ENCODE peak calls at places on chromosomes 16 and 17, in four cellular contexts. One of them, this sample, is unnamed.

GRCh38 chr17:50129303-50129945 is 536 bp downstream of the SAMD14 start:
- DNase-seq in mesothelial cell of epicardium: peak
- DNase-seq in mammary epithelial cell: no peak
- DNase-seq in K562: no peak
- DNase-seq in this sample: peak

GRCh38 chr16:75402821-75403475 is 30.4 kb downstream of the CFDP1 start:
- DNase-seq in mesothelial cell of epicardium: no peak
- DNase-seq in mammary epithelial cell: peak
- DNase-seq in K562: peak
- DNase-seq in this sample: peak

GRCh38 chr16:81514041-81514559 is 69.5 kb downstream of the CMIP start:
- DNase-seq in mesothelial cell of epicardium: no peak
- DNase-seq in mammary epithelial cell: no peak
- DNase-seq in K562: peak
- DNase-seq in this sample: no peak

GRCh38 chr17:82440991-82441627 is 9.4 kb downstream of the CYBC1 start:
- DNase-seq in mesothelial cell of epicardium: no peak
- DNase-seq in mammary epithelial cell: no peak
- DNase-seq in K562: no peak
- DNase-seq in this sample: no peak

GRCh38 chr17:17750881-17751280 is 69.6 kb downstream of the RAI1 start:
- DNase-seq in mesothelial cell of epicardium: no peak
- DNase-seq in mammary epithelial cell: no peak
- DNase-seq in K562: no peak
- DNase-seq in this sample: no peak

GRCh38 chr17:77723909-77724875 is 234.3 kb upstream of the TNRC6C start:
- DNase-seq in mesothelial cell of epicardium: no peak
- DNase-seq in mammary epithelial cell: no peak
- DNase-seq in K562: no peak
- DNase-seq in this sample: no peak

GRCh38 chr17:78462148-78462547 is 83.7 kb downstream of the PGS1 start:
- DNase-seq in mesothelial cell of epicardium: no peak
- DNase-seq in mammary epithelial cell: no peak
- DNase-seq in K562: no peak
- DNase-seq in this sample: no peak

GRCh38 chr17:52105601-52106000 is 52.9 kb downstream of the CA10 start:
- DNase-seq in mesothelial cell of epicardium: no peak
- DNase-seq in mammary epithelial cell: peak
- DNase-seq in K562: no peak
- DNase-seq in this sample: peak

GRCh38 chr17:59108400-59109102 is 1.9 kb upstream of the TRIM37 start:
- DNase-seq in mesothelial cell of epicardium: no peak
- DNase-seq in mammary epithelial cell: no peak
- DNase-seq in K562: no peak
- DNase-seq in this sample: no peak

GRCh38 chr16:50534556-50534955 is 13.6 kb upstream of the NKD1 start:
- DNase-seq in mesothelial cell of epicardium: no peak
- DNase-seq in mammary epithelial cell: no peak
- DNase-seq in K562: no peak
- DNase-seq in this sample: no peak

GRCh38 chr17:81991684-81992513 is 14.5 kb downstream of the ASPSCR1 start:
- DNase-seq in mesothelial cell of epicardium: no peak
- DNase-seq in mammary epithelial cell: peak
- DNase-seq in K562: no peak
- DNase-seq in this sample: peak

GRCh38 chr16:68345351-68345810 is 34.6 kb downstream of the PRMT7 start:
- DNase-seq in mesothelial cell of epicardium: no peak
- DNase-seq in mammary epithelial cell: no peak
- DNase-seq in K562: no peak
- DNase-seq in this sample: no peak

GRCh38 chr17:61699032-61699431 is 108.0 kb upstream of the NACA2 start:
- DNase-seq in mesothelial cell of epicardium: no peak
- DNase-seq in mammary epithelial cell: no peak
- DNase-seq in K562: no peak
- DNase-seq in this sample: no peak

GRCh38 chr16:80372341-80372740 is 168.5 kb upstream of the DYNLRB2 start:
- DNase-seq in mesothelial cell of epicardium: no peak
- DNase-seq in mammary epithelial cell: no peak
- DNase-seq in K562: no peak
- DNase-seq in this sample: no peak

GRCh38 chr16:84458606-84459516 is 45.6 kb downstream of the MEAK7 start:
- DNase-seq in mesothelial cell of epicardium: peak
- DNase-seq in mammary epithelial cell: no peak
- DNase-seq in K562: no peak
- DNase-seq in this sample: no peak

GRCh38 chr17:20896153-20896649 is 146.6 kb downstream of the USP22 start:
- DNase-seq in mesothelial cell of epicardium: no peak
- DNase-seq in mammary epithelial cell: peak
- DNase-seq in K562: no peak
- DNase-seq in this sample: peak
- TF ChIP-seq CTCF in mesothelial cell of epicardium: no peak
- TF ChIP-seq CTCF in mammary epithelial cell: peak
- TF ChIP-seq CTCF in K562: no peak
- TF ChIP-seq CTCF in this sample: peak

GRCh38 chr17:72122002-72122310 is 1.1 kb downstream of the SOX9 start:
- DNase-seq in mesothelial cell of epicardium: no peak
- DNase-seq in mammary epithelial cell: peak
- DNase-seq in K562: no peak
- DNase-seq in this sample: no peak
- TF ChIP-seq CTCF in mesothelial cell of epicardium: no peak
- TF ChIP-seq CTCF in mammary epithelial cell: no peak
- TF ChIP-seq CTCF in K562: no peak
- TF ChIP-seq CTCF in this sample: no peak

GRCh38 chr17:72717676-72718075 is 374.8 kb downstream of the SLC39A11 start:
- DNase-seq in mesothelial cell of epicardium: no peak
- DNase-seq in mammary epithelial cell: no peak
- DNase-seq in K562: no peak
- DNase-seq in this sample: no peak

GRCh38 chr17:72717276-72717675 is 375.2 kb downstream of the SLC39A11 start:
- DNase-seq in mesothelial cell of epicardium: no peak
- DNase-seq in mammary epithelial cell: no peak
- DNase-seq in K562: no peak
- DNase-seq in this sample: no peak

GRCh38 chr17:72719582-72720493 is 372.6 kb downstream of the SLC39A11 start:
- DNase-seq in mesothelial cell of epicardium: no peak
- DNase-seq in mammary epithelial cell: no peak
- DNase-seq in K562: no peak
- DNase-seq in this sample: peak

GRCh38 chr17:72719206-72719581 is 373.3 kb downstream of the SLC39A11 start:
- DNase-seq in mesothelial cell of epicardium: no peak
- DNase-seq in mammary epithelial cell: no peak
- DNase-seq in K562: no peak
- DNase-seq in this sample: no peak

DNA sequence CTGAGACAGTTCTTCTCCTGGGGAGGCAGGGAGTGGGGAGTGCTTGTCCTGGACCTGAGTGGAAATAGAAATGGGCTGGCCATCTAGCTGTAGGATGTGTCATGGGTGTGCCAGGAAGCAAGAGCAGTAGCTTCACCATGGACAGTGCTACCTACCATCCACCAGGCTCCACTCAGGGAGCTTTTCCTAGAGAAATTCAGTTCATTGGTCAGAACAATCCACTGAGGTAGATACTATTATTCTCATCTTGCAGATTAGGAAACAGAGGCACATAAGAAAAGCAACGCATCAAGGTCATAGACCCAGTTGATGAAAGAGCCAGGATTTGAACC is 372.0 kb downstream of the SLC39A11 start:
- DNase-seq in mesothelial cell of epicardium: no peak
- DNase-seq in mammary epithelial cell: no peak
- DNase-seq in K562: no peak
- DNase-seq in this sample: no peak
- TF ChIP-seq CTCF in mesothelial cell of epicardium: no peak
- TF ChIP-seq CTCF in mammary epithelial cell: no peak
- TF ChIP-seq CTCF in K562: no peak
- TF ChIP-seq CTCF in this sample: no peak

DNA sequence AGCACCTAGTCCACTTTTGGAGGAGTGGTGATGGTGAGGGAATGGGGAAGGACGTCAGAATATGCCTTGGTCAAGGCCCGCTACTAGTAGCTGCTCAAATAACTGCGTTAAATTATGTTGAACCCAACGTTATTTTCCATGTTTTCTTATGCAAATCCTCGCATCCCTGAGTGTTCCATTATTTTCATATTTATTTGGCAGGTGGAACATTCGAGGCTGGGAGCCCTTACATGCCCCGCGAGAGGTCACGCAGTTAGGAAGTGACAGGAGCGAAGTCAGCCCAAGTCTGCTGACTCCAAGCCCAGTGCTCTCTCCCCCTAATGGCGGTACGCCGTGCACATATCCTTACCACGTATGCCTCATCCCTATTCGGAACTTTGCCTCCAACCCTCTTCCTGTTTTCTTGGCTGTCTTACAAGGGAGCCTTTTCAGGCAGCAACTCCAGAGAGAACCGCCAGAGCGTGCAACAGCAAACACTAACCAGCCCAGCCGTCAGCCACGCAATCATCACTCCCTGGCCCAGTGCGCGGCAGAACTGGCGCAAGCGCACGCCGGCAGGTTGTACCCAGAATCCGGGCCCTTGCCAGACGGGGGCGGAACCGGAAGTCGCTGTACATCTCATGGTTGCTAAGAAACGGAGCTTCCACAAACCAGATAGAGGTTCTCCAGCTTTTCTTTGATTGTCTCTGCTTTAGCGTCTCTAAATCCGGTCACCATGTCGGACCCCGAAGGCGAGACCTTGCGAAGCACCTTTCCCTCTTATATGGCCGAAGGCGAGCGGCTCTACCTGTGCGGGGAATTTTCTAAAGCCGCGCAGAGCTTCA is at the start of gene ODAD4:
- DNase-seq in mesothelial cell of epicardium: peak
- DNase-seq in mammary epithelial cell: peak
- DNase-seq in K562: peak
- DNase-seq in this sample: peak
- TF ChIP-seq CTCF in mesothelial cell of epicardium: no peak
- TF ChIP-seq CTCF in mammary epithelial cell: peak
- TF ChIP-seq CTCF in K562: peak
- TF ChIP-seq CTCF in this sample: peak

DNA sequence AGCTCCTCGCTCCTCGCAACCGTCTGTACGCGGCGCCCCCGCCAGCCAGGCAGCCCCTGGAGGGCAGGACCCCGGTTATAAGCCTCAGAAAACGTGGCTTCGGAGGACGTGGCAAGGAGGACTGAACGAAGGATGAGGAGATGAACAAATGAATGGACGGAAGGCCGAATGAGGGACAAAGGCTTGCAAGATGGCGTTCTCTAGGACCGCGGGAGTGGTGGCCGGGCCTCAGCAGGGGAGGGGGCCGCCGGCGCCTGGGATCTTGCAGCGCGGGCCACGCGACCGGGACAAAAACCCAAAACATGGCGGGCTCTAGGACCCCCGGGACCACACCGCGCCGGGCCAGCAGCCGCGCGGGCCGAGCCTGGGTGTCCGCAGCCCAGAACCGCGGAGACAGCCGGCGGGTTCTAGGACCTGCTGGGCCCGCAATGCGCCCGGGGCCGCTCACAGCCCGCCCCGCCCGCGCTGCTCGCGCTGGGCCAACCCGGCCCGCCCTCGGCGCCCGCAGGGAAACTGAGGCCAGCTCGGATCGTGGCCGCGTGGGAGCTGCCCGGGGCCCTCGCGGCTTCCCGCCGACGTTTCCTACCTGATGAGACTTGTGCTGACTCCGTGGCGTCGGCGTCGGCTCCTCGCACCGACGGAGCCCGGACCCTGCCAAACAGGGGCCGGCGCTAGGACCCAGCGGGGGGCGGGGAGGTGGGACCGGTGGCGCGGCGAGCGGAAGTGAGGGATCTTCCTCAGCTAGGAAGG is 792 bp downstream of the ZNF668 start:
- DNase-seq in mesothelial cell of epicardium: peak
- DNase-seq in mammary epithelial cell: peak
- DNase-seq in K562: peak
- DNase-seq in this sample: peak
- TF ChIP-seq CTCF in mesothelial cell of epicardium: no peak
- TF ChIP-seq CTCF in mammary epithelial cell: no peak
- TF ChIP-seq CTCF in K562: no peak
- TF ChIP-seq CTCF in this sample: no peak

GRCh38 chr17:48642059-48642842 is 16.1 kb upstream of the HOXB9 start:
- DNase-seq in mesothelial cell of epicardium: no peak
- DNase-seq in mammary epithelial cell: no peak
- DNase-seq in K562: no peak
- DNase-seq in this sample: no peak
- TF ChIP-seq CTCF in mesothelial cell of epicardium: no peak
- TF ChIP-seq CTCF in mammary epithelial cell: no peak
- TF ChIP-seq CTCF in K562: no peak
- TF ChIP-seq CTCF in this sample: no peak

DNA sequence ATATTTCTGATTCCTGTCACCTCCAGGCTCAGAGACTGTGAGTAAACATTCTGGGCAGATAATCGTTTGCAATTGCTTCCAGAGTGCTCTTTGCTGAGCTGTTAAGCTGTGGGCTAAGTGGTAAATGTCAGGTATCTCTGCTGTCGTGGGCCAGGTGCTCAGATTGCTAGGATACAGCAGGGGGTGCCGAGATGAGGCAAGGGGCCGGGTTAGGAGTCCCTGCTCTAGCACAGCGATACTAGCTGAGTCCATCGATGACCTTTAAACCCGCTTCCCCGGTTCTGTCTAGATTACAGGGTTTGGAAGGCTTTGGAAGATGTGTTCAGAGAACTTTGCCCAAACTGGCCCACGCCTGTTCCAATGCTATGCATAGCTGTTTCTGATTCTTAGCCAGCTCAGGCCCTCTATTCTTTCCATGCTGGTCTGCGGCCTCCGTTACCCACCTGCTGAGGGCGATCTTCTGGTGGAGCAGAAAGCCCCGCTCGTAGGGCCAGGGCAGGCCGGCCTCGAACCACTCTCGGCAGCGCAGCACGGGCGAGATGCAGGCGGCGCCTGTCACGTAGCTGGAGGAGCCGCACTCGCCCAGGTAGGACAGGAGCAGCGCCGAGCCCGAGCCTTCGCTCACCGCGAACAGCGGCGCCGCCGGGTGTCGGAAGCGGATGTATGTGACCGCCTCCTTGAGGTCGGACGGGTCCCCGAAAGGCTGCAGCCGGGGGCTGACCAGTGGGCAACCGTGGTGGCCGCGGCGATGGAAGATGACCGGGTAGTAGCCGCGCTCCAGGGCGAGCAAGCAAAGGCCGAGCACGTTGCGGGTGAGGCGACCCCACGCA is 979 bp downstream of the ABHD15 start:
- DNase-seq in mesothelial cell of epicardium: peak
- DNase-seq in mammary epithelial cell: no peak
- DNase-seq in K562: no peak
- DNase-seq in this sample: peak
- TF ChIP-seq CTCF in mesothelial cell of epicardium: no peak
- TF ChIP-seq CTCF in mammary epithelial cell: no peak
- TF ChIP-seq CTCF in K562: no peak
- TF ChIP-seq CTCF in this sample: no peak

GRCh38 chr17:57327176-57327970 is 71.0 kb downstream of the MSI2 start:
- DNase-seq in mesothelial cell of epicardium: no peak
- DNase-seq in mammary epithelial cell: no peak
- DNase-seq in K562: no peak
- DNase-seq in this sample: no peak
- TF ChIP-seq CTCF in mesothelial cell of epicardium: no peak
- TF ChIP-seq CTCF in mammary epithelial cell: no peak
- TF ChIP-seq CTCF in K562: no peak
- TF ChIP-seq CTCF in this sample: no peak